ENCODE peak calls at places on chromosomes 1 and 21, in eight cellular contexts. One of them, this sample, is unnamed.

GRCh38 chr1:175866776-175867175 is 123.4 kb upstream of the TNR start:
- DNase-seq in right lobe of liver: no peak
- DNase-seq in GDM1: no peak
- DNase-seq in GM20000: no peak
- DNase-seq in cardiac fibroblast: no peak
- DNase-seq in NCI-H460: no peak
- DNase-seq in AG09309: no peak
- DNase-seq in cerebellum: no peak
- DNase-seq in this sample: no peak

GRCh38 chr1:213622365-213623087 is 365.2 kb upstream of the PROX1 start:
- DNase-seq in GDM1: no peak
- DNase-seq in right lobe of liver: no peak
- DNase-seq in cerebellum: no peak
- DNase-seq in GM20000: peak; percentile 13
- DNase-seq in cardiac fibroblast: no peak
- DNase-seq in AG09309: no peak
- DNase-seq in NCI-H460: no peak
- DNase-seq in this sample: no peak

GRCh38 chr1:9883585-9884449 is 26.3 kb downstream of the CTNNBIP1 start:
- DNase-seq in cerebellum: peak; percentile 48
- DNase-seq in cardiac fibroblast: no peak
- DNase-seq in NCI-H460: no peak
- DNase-seq in AG09309: no peak
- DNase-seq in GM20000: no peak
- DNase-seq in right lobe of liver: no peak
- DNase-seq in GDM1: no peak
- DNase-seq in this sample: no peak

GRCh38 chr1:116020668-116021272 is 44.5 kb downstream of the SLC22A15 start:
- DNase-seq in AG09309: peak; percentile 5
- DNase-seq in GDM1: peak; percentile 52
- DNase-seq in GM20000: peak; percentile 49
- DNase-seq in NCI-H460: peak; percentile 48
- DNase-seq in cerebellum: peak; percentile 26
- DNase-seq in cardiac fibroblast: peak; percentile 78
- DNase-seq in right lobe of liver: no peak
- DNase-seq in this sample: peak; percentile 65

GRCh38 chr1:95371666-95372320 is 137.8 kb downstream of the RWDD3 start:
- DNase-seq in NCI-H460: no peak
- DNase-seq in cardiac fibroblast: no peak
- DNase-seq in GM20000: no peak
- DNase-seq in AG09309: no peak
- DNase-seq in GDM1: no peak
- DNase-seq in right lobe of liver: no peak
- DNase-seq in cerebellum: no peak
- DNase-seq in this sample: no peak

GRCh38 chr1:212010004-212010403 is 25.4 kb downstream of the INTS7 start:
- DNase-seq in right lobe of liver: no peak
- DNase-seq in GDM1: no peak
- DNase-seq in AG09309: no peak
- DNase-seq in NCI-H460: no peak
- DNase-seq in cardiac fibroblast: no peak
- DNase-seq in cerebellum: no peak
- DNase-seq in GM20000: no peak
- DNase-seq in this sample: no peak

GRCh38 chr1:25572708-25573590 is 29.5 kb downstream of the LDLRAP1 start:
- DNase-seq in GDM1: no peak
- DNase-seq in right lobe of liver: no peak
- DNase-seq in cardiac fibroblast: peak; percentile 60
- DNase-seq in NCI-H460: peak; percentile 33
- DNase-seq in cerebellum: peak; percentile 65
- DNase-seq in GM20000: peak; percentile 71
- DNase-seq in AG09309: no peak
- DNase-seq in this sample: peak; percentile 75

GRCh38 chr1:165060285-165060793 is 296.2 kb downstream of the LMX1A start:
- DNase-seq in cerebellum: no peak
- DNase-seq in GM20000: no peak
- DNase-seq in GDM1: no peak
- DNase-seq in cardiac fibroblast: no peak
- DNase-seq in AG09309: no peak
- DNase-seq in right lobe of liver: no peak
- DNase-seq in NCI-H460: no peak
- DNase-seq in this sample: no peak

GRCh38 chr21:31201548-31201947 is 142.5 kb downstream of the TIAM1 start:
- DNase-seq in cardiac fibroblast: peak; percentile 93
- DNase-seq in GM20000: peak; percentile 22
- DNase-seq in AG09309: no peak
- DNase-seq in right lobe of liver: no peak
- DNase-seq in GDM1: no peak
- DNase-seq in NCI-H460: peak; percentile 54
- DNase-seq in cerebellum: no peak
- DNase-seq in this sample: no peak

GRCh38 chr1:183285746-183286145 is 99.7 kb downstream of the LAMC2 start:
- DNase-seq in NCI-H460: no peak
- DNase-seq in cardiac fibroblast: peak; percentile 51
- DNase-seq in right lobe of liver: no peak
- DNase-seq in GM20000: no peak
- DNase-seq in cerebellum: no peak
- DNase-seq in GDM1: no peak
- DNase-seq in AG09309: no peak
- DNase-seq in this sample: no peak

GRCh38 chr1:165408518-165408917 is 36.4 kb downstream of the RXRG start:
- DNase-seq in NCI-H460: peak; percentile 63
- DNase-seq in AG09309: no peak
- DNase-seq in cerebellum: no peak
- DNase-seq in cardiac fibroblast: peak; percentile 46
- DNase-seq in right lobe of liver: no peak
- DNase-seq in GDM1: no peak
- DNase-seq in GM20000: peak; percentile 19
- DNase-seq in this sample: peak; percentile 65

GRCh38 chr1:231138221-231138620 is 23.6 kb upstream of the TRIM67 start:
- DNase-seq in NCI-H460: no peak
- DNase-seq in cardiac fibroblast: no peak
- DNase-seq in GM20000: no peak
- DNase-seq in GDM1: no peak
- DNase-seq in cerebellum: no peak
- DNase-seq in right lobe of liver: no peak
- DNase-seq in AG09309: no peak
- DNase-seq in this sample: no peak

GRCh38 chr1:165543651-165544452 is at the start of gene LRRC52:
- DNase-seq in GM20000: no peak
- DNase-seq in cerebellum: peak; percentile 75
- DNase-seq in NCI-H460: no peak
- DNase-seq in GDM1: no peak
- DNase-seq in cardiac fibroblast: no peak
- DNase-seq in right lobe of liver: peak; percentile 84
- DNase-seq in AG09309: no peak
- DNase-seq in this sample: peak; percentile 36

GRCh38 chr1:156926175-156926574 is 5.7 kb downstream of the LRRC71 start:
- DNase-seq in GDM1: peak; percentile 71
- DNase-seq in cardiac fibroblast: peak; percentile 62
- DNase-seq in cerebellum: no peak
- DNase-seq in NCI-H460: no peak
- DNase-seq in AG09309: no peak
- DNase-seq in right lobe of liver: no peak
- DNase-seq in GM20000: no peak
- DNase-seq in this sample: peak; percentile 41